ENCODE peak calls at places on chromosomes 3 and 15, in eight cellular contexts. D, V, S, N, I, T, E and R are unnamed samples.

GRCh38 chr3:30904986-30905385 is 10.5 kb upstream of the GADL1 start:
- DNase-seq in D (no peak), V (no peak), S (peak), N (no peak), I (no peak), T (no peak), E (no peak), R (no peak)

GRCh38 chr3:112856537-112856936 is 9.9 kb upstream of the CD200R1L start:
- DNase-seq in D (no peak), V (no peak), S (no peak), N (no peak), I (no peak), T (no peak), E (no peak), R (no peak)

GRCh38 chr3:8052599-8053185 is 448.9 kb upstream of the LMCD1 start:
- DNase-seq in D (no peak), V (no peak), S (no peak), N (no peak), I (no peak), T (no peak), E (peak), R (no peak)

GRCh38 chr3:170835346-170835745 is 34.6 kb downstream of the RPL22L1 start:
- DNase-seq in D (no peak), V (no peak), S (no peak), N (no peak), I (no peak), T (no peak), E (no peak), R (no peak)

GRCh38 chr3:167930453-167930852 is 165.3 kb downstream of the GOLIM4 start:
- DNase-seq in D (no peak), V (no peak), S (no peak), N (no peak), I (no peak), T (no peak), E (no peak), R (no peak)

GRCh38 chr3:114879059-114880031 is 267.7 kb downstream of the ZBTB20 start:
- DNase-seq in D (no peak), V (no peak), S (peak), N (peak), I (no peak), T (no peak), E (peak), R (peak)

GRCh38 chr3:170997966-170998913 is 28.3 kb downstream of the SLC2A2 start:
- DNase-seq in D (no peak), V (no peak), S (peak), N (no peak), I (no peak), T (no peak), E (no peak), R (no peak)

GRCh38 chr3:127768346-127769008 is 53.8 kb downstream of the MGLL start:
- DNase-seq in D (no peak), V (no peak), S (peak), N (peak), I (no peak), T (no peak), E (no peak), R (no peak)

GRCh38 chr3:41682996-41683395 is 278.9 kb downstream of the ULK4 start:
- DNase-seq in D (no peak), V (no peak), S (peak), N (no peak), I (no peak), T (no peak), E (no peak), R (no peak)

GRCh38 chr15:64856429-64857145 is 14.9 kb downstream of the PLEKHO2 start:
- DNase-seq in D (no peak), V (no peak), S (peak), N (no peak), I (no peak), T (peak), E (peak), R (no peak)

GRCh38 chr15:101121511-101122090 is 130.2 kb downstream of the CHSY1 start:
- DNase-seq in D (no peak), V (peak), S (peak), N (no peak), I (no peak), T (peak), E (peak), R (peak)

GRCh38 chr3:49295489-49296058 is 18.5 kb upstream of the C3orf62 start:
- DNase-seq in D (no peak), V (no peak), S (peak), N (no peak), I (no peak), T (peak), E (no peak), R (no peak)

GRCh38 chr3:72896996-72897757 is 9.3 kb downstream of the GXYLT2 start:
- DNase-seq in D (no peak), V (no peak), S (peak), N (no peak), I (no peak), T (no peak), E (no peak), R (no peak)

GRCh38 chr3:27311400-27311799 is 57.8 kb downstream of the NEK10 start:
- DNase-seq in D (no peak), V (no peak), S (peak), N (peak), I (no peak), T (peak), E (no peak), R (no peak)

GRCh38 chr15:48722764-48723661 is 77.5 kb upstream of the FBN1 start:
- DNase-seq in D (no peak), V (no peak), S (peak), N (peak), I (no peak), T (no peak), E (no peak), R (no peak)

GRCh38 chr15:43749690-43750345 is 3.6 kb downstream of the PDIA3 start:
- DNase-seq in D (no peak), V (no peak), S (no peak), N (no peak), I (no peak), T (no peak), E (no peak), R (peak)

GRCh38 chr3:143269741-143270140 is 150.2 kb downstream of the CHST2 start:
- DNase-seq in D (no peak), V (no peak), S (no peak), N (no peak), I (no peak), T (no peak), E (no peak), R (no peak)

GRCh38 chr15:41981373-41982132 is 9.2 kb upstream of the EHD4 start:
- DNase-seq in D (no peak), V (no peak), S (no peak), N (no peak), I (no peak), T (peak), E (no peak), R (no peak)

GRCh38 chr15:51982013-51982769 is 10.6 kb upstream of the LEO1 start:
- DNase-seq in D (no peak), V (no peak), S (peak), N (peak), I (no peak), T (no peak), E (no peak), R (peak)

DNA sequence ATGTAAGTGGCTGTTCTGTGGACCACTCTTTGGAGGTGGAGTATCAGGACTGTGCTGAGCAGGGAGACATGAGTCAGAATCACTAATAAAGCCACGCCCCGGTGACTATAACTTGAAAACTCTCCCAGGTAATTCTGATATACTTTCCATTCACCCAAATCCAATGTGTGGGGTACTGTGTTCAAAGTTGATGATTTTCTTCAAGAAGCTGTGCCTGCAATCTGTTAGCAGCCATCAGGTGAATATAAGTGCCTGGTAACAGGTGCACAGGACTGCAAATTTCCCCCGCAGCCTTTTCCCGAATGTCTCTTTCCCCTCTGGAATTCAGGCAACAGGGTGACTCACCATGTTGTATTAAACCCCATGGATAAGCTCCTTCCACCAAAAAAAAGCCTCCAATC is 17.0 kb downstream of the MAGI1 start:
- DNase-seq in D (no peak), V (peak), S (no peak), N (peak), I (no peak), T (peak), E (no peak), R (no peak)
- TF ChIP-seq CTCF in D (no peak), V (no peak), S (no peak), N (no peak), I (no peak), T (no peak), E (no peak), R (no peak)

GRCh38 chr3:123258359-123258758 is 56.6 kb downstream of the SEC22A start:
- DNase-seq in D (no peak), V (no peak), S (no peak), N (no peak), I (no peak), T (no peak), E (no peak), R (no peak)

GRCh38 chr3:123262226-123262625 is 60.5 kb downstream of the SEC22A start:
- DNase-seq in D (no peak), V (no peak), S (no peak), N (peak), I (no peak), T (no peak), E (no peak), R (no peak)

GRCh38 chr3:123261666-123262065 is 59.9 kb downstream of the SEC22A start:
- DNase-seq in D (no peak), V (no peak), S (no peak), N (no peak), I (no peak), T (no peak), E (no peak), R (no peak)

GRCh38 chr3:123256256-123256655 is 54.5 kb downstream of the SEC22A start:
- DNase-seq in D (no peak), V (no peak), S (no peak), N (peak), I (no peak), T (no peak), E (no peak), R (no peak)

DNA sequence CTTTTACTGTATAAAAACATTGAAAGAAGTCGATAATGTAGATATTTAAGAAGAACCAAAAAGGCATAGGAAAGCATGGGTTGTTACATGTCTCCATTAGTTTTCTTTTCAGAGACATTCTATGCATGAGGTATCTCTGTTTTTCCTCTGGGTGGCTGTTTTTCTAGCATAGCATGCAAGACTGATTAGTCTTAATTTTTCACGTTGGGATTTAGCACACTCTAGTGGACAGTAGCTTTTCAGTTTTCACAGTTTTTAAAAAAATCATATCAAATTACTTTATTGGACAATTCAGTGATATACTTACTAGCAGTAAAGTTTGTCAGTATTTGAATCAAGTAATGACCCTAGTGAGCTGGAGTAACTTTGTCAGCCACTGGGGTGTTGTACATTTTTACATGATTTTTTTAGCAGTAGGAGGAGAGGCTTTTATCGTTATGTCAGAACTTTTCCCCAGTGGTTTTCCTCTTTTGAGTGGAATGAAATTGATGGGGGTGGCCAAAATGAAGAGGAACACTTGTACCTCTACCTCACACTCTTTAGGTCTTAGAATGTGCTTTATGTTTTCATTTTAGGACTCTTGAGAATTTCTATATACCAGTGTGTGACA is 57.2 kb downstream of the SEC22A start:
- DNase-seq in D (no peak), V (no peak), S (peak), N (peak), I (no peak), T (no peak), E (no peak), R (no peak)
- TF ChIP-seq CTCF in D (peak), V (peak), S (peak), N (peak), I (peak), T (peak), E (peak), R (no peak)

DNA sequence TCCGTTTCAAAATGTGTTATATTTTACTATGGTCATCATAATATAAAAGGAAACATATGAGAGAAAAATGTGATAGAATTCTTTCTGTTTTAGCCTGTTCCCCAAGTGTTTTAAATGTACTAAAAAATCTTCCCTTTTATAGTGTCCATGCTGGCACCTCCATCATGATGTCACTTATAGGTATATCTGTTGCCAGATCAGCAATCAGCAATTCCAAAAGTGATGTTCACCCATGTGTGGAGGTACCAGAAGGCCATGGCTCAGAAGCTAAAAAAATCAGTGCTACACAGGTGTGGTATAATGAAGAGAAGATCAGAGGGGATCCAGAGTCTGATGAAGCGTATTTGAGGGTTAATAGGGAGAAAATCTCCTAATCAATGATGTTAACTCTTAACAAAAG is 1.1 kb upstream of the GPR15 start:
- DNase-seq in D (no peak), V (no peak), S (no peak), N (no peak), I (no peak), T (no peak), E (no peak), R (no peak)
- TF ChIP-seq CTCF in D (no peak), V (no peak), S (no peak), N (no peak), I (no peak), T (no peak), E (no peak), R (no peak)

GRCh38 chr3:129972301-129972700 is 2.2 kb upstream of the TRH start:
- DNase-seq in D (no peak), V (no peak), S (no peak), N (no peak), I (no peak), T (no peak), E (no peak), R (no peak)

GRCh38 chr3:129974451-129975331 is at the start of gene TRH:
- DNase-seq in D (no peak), V (no peak), S (no peak), N (no peak), I (no peak), T (peak), E (no peak), R (peak)

GRCh38 chr3:129978123-129978522 is 3.6 kb downstream of the TRH start:
- DNase-seq in D (no peak), V (no peak), S (no peak), N (no peak), I (no peak), T (no peak), E (no peak), R (no peak)

GRCh38 chr3:129973853-129974252 is 667 bp upstream of the TRH start:
- DNase-seq in D (no peak), V (no peak), S (no peak), N (no peak), I (no peak), T (no peak), E (no peak), R (no peak)

DNA sequence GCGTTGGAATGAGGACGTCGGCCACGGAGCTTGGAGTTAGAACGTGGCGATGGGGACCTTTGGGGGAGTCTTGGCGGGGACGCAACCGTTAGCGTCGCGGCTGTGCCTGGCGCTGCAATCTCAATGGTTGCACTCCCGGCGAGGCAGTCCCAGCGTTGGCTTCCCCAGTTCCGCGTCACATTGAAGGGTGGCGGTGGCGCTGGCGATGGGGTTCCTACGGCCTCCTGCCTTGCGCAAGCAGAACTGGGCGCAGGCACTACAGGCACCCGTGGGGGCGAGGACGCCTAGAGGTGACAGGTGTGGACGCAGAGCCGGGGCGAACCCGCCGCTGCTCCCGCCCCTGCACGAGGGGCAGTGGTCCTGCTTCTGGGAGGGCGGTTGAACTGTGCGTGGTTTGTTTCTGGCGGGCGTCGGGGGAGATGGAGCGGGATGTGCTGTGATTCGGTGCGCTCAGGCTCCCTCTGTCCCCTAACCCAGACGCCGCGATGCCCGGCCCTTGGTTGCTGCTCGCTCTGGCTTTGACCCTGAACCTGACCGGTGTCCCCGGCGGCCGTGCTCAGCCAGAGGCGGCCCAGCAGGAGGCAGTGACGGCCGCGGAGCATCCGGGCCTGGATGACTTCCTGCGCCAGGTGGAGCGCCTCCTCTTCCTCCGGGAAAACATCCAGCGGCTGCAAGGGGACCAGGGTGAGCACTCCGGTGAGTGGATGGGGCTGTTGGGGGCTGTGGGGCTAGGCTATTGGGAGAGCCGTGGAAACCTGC is 991 bp downstream of the TRH start:
- DNase-seq in D (no peak), V (no peak), S (no peak), N (no peak), I (no peak), T (peak), E (no peak), R (no peak)
- TF ChIP-seq CTCF in D (no peak), V (no peak), S (no peak), N (no peak), I (no peak), T (peak), E (no peak), R (no peak)

GRCh38 chr3:196634224-196634623 is 5.3 kb upstream of the NRROS start:
- DNase-seq in D (no peak), V (no peak), S (no peak), N (no peak), I (no peak), T (no peak), E (peak), R (peak)

GRCh38 chr3:196633658-196634151 is 5.8 kb upstream of the NRROS start:
- DNase-seq in D (no peak), V (no peak), S (no peak), N (no peak), I (no peak), T (peak), E (no peak), R (no peak)

GRCh38 chr3:196632033-196632751 is 7.3 kb upstream of the NRROS start:
- DNase-seq in D (peak), V (peak), S (peak), N (peak), I (peak), T (peak), E (peak), R (peak)

GRCh38 chr3:196636369-196637349 is 2.8 kb upstream of the NRROS start:
- DNase-seq in D (no peak), V (no peak), S (no peak), N (no peak), I (no peak), T (no peak), E (no peak), R (no peak)

GRCh38 chr3:196634851-196635250 is 4.6 kb upstream of the NRROS start:
- DNase-seq in D (no peak), V (no peak), S (no peak), N (no peak), I (no peak), T (peak), E (no peak), R (no peak)
- TF ChIP-seq CTCF in D (no peak), V (no peak), S (no peak), N (no peak), I (no peak), T (no peak), E (no peak), R (no peak)

GRCh38 chr15:98565566-98565965 is 82.8 kb upstream of the IGF1R start:
- DNase-seq in D (no peak), V (no peak), S (no peak), N (no peak), I (no peak), T (no peak), E (no peak), R (no peak)

GRCh38 chr15:98570119-98570518 is 78.2 kb upstream of the IGF1R start:
- DNase-seq in D (no peak), V (no peak), S (no peak), N (no peak), I (no peak), T (no peak), E (no peak), R (no peak)

GRCh38 chr15:98567951-98568350 is 80.4 kb upstream of the IGF1R start:
- DNase-seq in D (no peak), V (no peak), S (no peak), N (no peak), I (no peak), T (no peak), E (no peak), R (no peak)

DNA sequence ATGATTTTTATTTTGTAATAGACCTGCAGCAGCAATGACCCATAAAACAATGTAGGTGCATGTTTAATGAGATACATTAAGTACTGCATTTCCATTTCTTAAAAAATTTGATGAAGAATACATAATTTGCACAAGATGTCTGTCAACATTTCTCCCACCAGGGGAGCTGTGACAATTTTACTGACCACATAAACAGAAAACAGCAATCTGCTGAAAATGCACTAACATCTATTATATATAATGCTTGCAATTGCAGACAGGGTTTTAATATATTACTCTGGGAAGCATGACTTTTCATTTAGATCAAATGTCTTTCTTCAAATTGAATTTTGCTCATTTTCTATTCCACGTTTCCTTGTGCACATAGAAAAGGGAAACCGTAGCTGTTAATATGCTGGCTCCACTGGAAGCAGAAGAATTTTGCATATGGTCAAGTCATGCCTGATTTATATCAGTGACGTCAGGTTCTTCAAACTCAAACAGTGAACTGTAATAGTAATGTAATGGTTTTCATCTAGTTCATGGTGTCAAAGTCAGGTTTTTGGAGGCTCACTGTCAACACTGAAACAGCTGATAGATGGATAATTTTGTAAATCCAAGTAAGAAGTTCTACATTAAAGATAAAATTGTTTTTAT is 79.8 kb upstream of the IGF1R start:
- DNase-seq in D (no peak), V (no peak), S (no peak), N (no peak), I (no peak), T (no peak), E (no peak), R (no peak)
- TF ChIP-seq CTCF in D (peak), V (peak), S (peak), N (peak), I (no peak), T (peak), E (no peak), R (no peak)

GRCh38 chr15:94375997-94376396 is 144.6 kb downstream of the MCTP2 start:
- DNase-seq in D (no peak), V (no peak), S (no peak), N (no peak), I (no peak), T (peak), E (no peak), R (no peak)
- TF ChIP-seq CTCF in D (no peak), V (no peak), S (no peak), N (no peak), I (no peak), T (peak), E (no peak), R (no peak)

GRCh38 chr3:10780922-10781321 is 35.1 kb upstream of the SLC6A11 start:
- DNase-seq in D (no peak), V (no peak), S (no peak), N (no peak), I (no peak), T (peak), E (no peak), R (no peak)
- TF ChIP-seq CTCF in D (no peak), V (no peak), S (no peak), N (no peak), I (no peak), T (no peak), E (no peak), R (no peak)

GRCh38 chr3:23884481-23884880 is 32.3 kb downstream of the NKIRAS1 start:
- DNase-seq in D (no peak), V (no peak), S (no peak), N (peak), I (no peak), T (no peak), E (no peak), R (no peak)
- TF ChIP-seq CTCF in D (no peak), V (peak), S (peak), N (peak), I (no peak), T (peak), E (no peak), R (no peak)